ENCODE peak calls at places on chromosomes 13 and 19, in five cellular contexts. K is lower leg skin, Q is IMR-90, L is osteocyte, H is stomach. I is an unnamed sample.

GRCh38 chr19:51002542-51003311 is 1.3 kb upstream of the KLK8 start:
- DNase-seq in K (no peak), Q (no peak), L (no peak), H (no peak), I (no peak)

GRCh38 chr13:106234656-106235055 is 300.8 kb downstream of the EFNB2 start:
- DNase-seq in K (no peak), Q (no peak), L (no peak), H (peak; percentile 49), I (no peak)

GRCh38 chr19:1074512-1075283 is 7.7 kb downstream of the ARHGAP45 start:
- DNase-seq in K (peak; percentile 97), Q (no peak), L (no peak), H (peak; percentile 94), I (peak; percentile 82)

GRCh38 chr19:12766051-12766521 is 9.3 kb downstream of the HOOK2 start:
- DNase-seq in K (peak; percentile 97), Q (peak; percentile 73), L (peak; percentile 93), H (peak; percentile 93), I (peak; percentile 84)

GRCh38 chr19:2084993-2085720 is 11.0 kb downstream of the MOB3A start:
- DNase-seq in K (peak; percentile 93), Q (no peak), L (no peak), H (peak; percentile 76), I (peak; percentile 80)

GRCh38 chr13:42750858-42751257 is 30.5 kb upstream of the FAM216B start:
- DNase-seq in K (no peak), Q (no peak), L (no peak), H (no peak), I (no peak)

GRCh38 chr19:19900124-19900523 is 622 bp upstream of the ZNF93 start:
- DNase-seq in K (no peak), Q (peak; percentile 75), L (no peak), H (no peak), I (no peak)

GRCh38 chr13:31538067-31539042 is 201.0 kb upstream of the RXFP2 start:
- DNase-seq in K (no peak), Q (peak; percentile 45), L (no peak), H (peak; percentile 29), I (no peak)

GRCh38 chr13:91278888-91279287 is 68.6 kb upstream of the MIR17HG start:
- DNase-seq in K (no peak), Q (no peak), L (no peak), H (no peak), I (no peak)

GRCh38 chr13:80256352-80256932 is 84.5 kb downstream of the SPRY2 start:
- DNase-seq in K (no peak), Q (no peak), L (no peak), H (no peak), I (no peak)

GRCh38 chr13:100470841-100471505 is 117.6 kb downstream of the GGACT start:
- DNase-seq in K (no peak), Q (no peak), L (no peak), H (no peak), I (no peak)

GRCh38 chr19:42657551-42657950 is 62.8 kb upstream of the CEACAM8 start:
- DNase-seq in K (no peak), Q (peak; percentile 39), L (no peak), H (no peak), I (no peak)

GRCh38 chr19:52945652-52946321 is 16.9 kb downstream of the ZNF816 start:
- DNase-seq in K (peak; percentile 65), Q (no peak), L (no peak), H (peak; percentile 23), I (no peak)

GRCh38 chr13:38577048-38577447 is 109.8 kb upstream of the FREM2 start:
- DNase-seq in K (no peak), Q (no peak), L (no peak), H (no peak), I (no peak)

GRCh38 chr19:13100031-13100588 is 2.5 kb downstream of the LYL1 start:
- DNase-seq in K (no peak), Q (no peak), L (no peak), H (no peak), I (peak; percentile 57)

DNA sequence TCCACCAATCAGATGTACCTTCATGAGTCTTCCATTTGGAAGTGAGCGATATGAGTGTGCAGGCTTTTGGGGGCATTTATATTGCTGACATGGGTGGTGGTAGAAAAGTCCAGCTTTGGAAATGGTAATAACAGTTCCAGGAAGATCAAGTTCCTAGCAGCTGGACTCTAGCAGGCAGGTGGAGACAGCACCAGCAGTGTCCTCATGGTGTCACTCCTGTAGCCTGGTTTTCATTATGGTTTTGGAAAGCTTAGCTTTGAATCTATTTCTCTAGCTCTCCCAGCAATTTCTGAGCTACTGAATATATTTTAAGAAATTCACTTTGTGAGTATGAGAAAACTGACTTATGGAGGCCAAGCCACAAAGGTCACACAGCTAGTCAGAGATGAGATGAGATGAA is 523.2 kb upstream of the HTR2A start:
- DNase-seq in K (no peak), Q (peak; percentile 14), L (no peak), H (no peak), I (no peak)
- TF ChIP-seq CTCF in K (no peak), Q (peak; percentile 24), L (no peak), H (no peak), I (no peak)

GRCh38 chr19:28396259-28396940 is 816.6 kb downstream of the UQCRFS1 start:
- DNase-seq in K (no peak), Q (no peak), L (peak; percentile 70), H (no peak), I (no peak)
- TF ChIP-seq CTCF in K (no peak), Q (no peak), L (no peak), H (no peak), I (no peak)

GRCh38 chr19:10431943-10432735 is 11.8 kb downstream of the PDE4A start:
- DNase-seq in K (peak; percentile 94), Q (no peak), L (no peak), H (peak; percentile 78), I (peak; percentile 73)

GRCh38 chr19:10430505-10431253 is 10.3 kb downstream of the PDE4A start:
- DNase-seq in K (peak; percentile 92), Q (peak; percentile 37), L (no peak), H (peak; percentile 77), I (no peak)

GRCh38 chr19:10427169-10427568 is 6.8 kb downstream of the PDE4A start:
- DNase-seq in K (no peak), Q (no peak), L (no peak), H (no peak), I (no peak)

GRCh38 chr19:10431254-10431942 is 11.1 kb downstream of the PDE4A start:
- DNase-seq in K (no peak), Q (no peak), L (no peak), H (peak; percentile 44), I (peak; percentile 54)

GRCh38 chr19:10428996-10429381 is 8.7 kb downstream of the PDE4A start:
- DNase-seq in K (no peak), Q (no peak), L (no peak), H (no peak), I (no peak)
- TF ChIP-seq CTCF in K (no peak), Q (no peak), L (no peak), H (no peak), I (no peak)

GRCh38 chr19:57830071-57830602 is at the start of gene ZNF587B:
- DNase-seq in K (peak; percentile 91), Q (peak; percentile 74), L (peak; percentile 91), H (peak; percentile 51), I (no peak)
- TF ChIP-seq CTCF in K (no peak), Q (peak; percentile 41), L (peak; percentile 53), H (peak; percentile 7), I (no peak)

DNA sequence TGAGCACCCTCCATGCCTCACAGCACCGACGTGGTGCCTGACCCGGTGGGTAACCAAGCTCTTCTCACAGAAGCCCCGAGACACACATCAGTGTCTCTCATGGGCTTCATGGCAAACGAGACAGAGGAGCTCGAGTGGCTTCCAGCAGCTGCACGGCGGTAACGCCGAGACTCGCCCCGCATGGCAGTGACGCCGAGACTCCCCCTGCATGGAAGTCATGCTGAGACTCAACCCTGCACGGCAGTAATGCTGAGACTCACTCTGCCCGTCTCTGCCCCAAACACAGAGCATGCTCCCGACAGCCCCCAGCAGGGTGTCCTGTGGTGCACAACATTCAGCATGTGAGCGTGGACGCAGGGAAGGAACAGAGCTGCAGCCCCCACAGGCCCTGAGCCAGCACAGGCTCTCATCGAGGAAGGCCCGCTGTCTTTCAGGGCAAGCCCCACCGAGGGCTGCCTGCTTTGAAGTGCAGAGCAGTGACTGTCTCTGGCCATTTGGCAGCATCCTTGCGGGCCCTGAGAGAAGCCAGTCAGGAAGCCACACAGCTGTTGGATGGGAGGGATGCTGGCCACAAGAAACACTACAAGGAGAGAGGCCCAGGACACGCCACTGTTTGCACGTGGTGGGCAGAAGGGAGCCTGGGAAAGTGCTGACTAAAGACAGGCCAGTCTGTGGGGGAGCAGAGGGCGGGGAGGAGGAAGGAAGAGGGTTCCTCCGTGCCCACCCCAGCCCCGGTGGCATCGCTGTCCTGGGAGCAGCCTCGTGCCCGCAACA is 9.5 kb downstream of the GAS6 start:
- DNase-seq in K (peak; percentile 85), Q (peak; percentile 81), L (peak; percentile 74), H (no peak), I (no peak)
- TF ChIP-seq CTCF in K (no peak), Q (no peak), L (no peak), H (no peak), I (no peak)

DNA sequence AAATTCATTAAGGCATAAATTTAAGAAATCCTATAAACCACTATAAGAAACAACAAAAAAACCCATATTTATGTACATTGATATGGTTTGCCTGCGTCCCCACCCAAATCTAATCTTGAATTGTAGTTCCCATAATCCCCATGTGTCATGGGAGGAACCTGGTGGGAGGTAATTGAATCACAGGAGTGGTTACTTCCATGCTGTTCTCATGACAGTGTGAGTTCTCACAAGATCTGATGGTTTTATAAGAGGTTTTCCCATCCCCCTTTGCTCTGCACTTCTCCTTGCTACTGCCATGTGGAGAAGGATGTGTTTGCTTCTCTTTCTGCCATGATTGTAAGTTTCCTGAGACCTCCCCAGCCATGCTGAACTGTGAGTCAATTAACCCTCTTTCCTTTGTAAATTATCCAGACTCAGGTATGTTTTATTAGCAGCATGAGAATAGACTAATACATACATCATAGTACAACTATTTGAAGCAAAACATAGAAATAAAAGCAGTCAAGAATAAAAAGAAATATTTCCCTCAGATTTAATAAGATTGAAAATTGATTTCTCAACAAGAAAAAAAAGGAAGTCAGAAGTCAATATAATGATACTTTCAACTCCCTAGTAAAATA is 209.0 kb upstream of the GPC6 start:
- DNase-seq in K (no peak), Q (no peak), L (no peak), H (no peak), I (no peak)
- TF ChIP-seq CTCF in K (no peak), Q (no peak), L (no peak), H (no peak), I (no peak)